ENCODE peak calls at places on chromosomes 13 and 19, in four cellular contexts. K is fibroblast of mammary gland, Q is cardiac muscle cell, O is foreskin fibroblast. F is an unnamed sample.

GRCh38 chr13:46715363-46715762 is 81.6 kb downstream of the ESD start:
- DNase-seq in K (no peak), Q (peak; percentile 35), O (no peak), F (no peak)

GRCh38 chr13:114032121-114032799 is 58.4 kb upstream of the C13orf46 start:
- DNase-seq in K (peak; percentile 83), Q (no peak), O (peak; percentile 82), F (no peak)

GRCh38 chr13:112928958-112929777 is 39.8 kb upstream of the MCF2L start:
- DNase-seq in K (peak; percentile 47), Q (no peak), O (peak; percentile 71), F (no peak)

GRCh38 chr13:73741111-73741510 is 393.1 kb downstream of the KLF12 start:
- DNase-seq in K (peak; percentile 35), Q (no peak), O (peak; percentile 29), F (no peak)

GRCh38 chr19:16324384-16325160 is at the start of gene KLF2:
- DNase-seq in K (peak; percentile 81), Q (peak; percentile 95), O (peak; percentile 97), F (peak; percentile 97)

GRCh38 chr19:28710278-28710677 is 502.7 kb downstream of the UQCRFS1 start:
- DNase-seq in K (peak; percentile 76), Q (peak; percentile 70), O (peak; percentile 78), F (no peak)

GRCh38 chr13:43289458-43290255 is 266.3 kb downstream of the DNAJC15 start:
- DNase-seq in K (peak; percentile 50), Q (no peak), O (peak; percentile 39), F (no peak)

GRCh38 chr13:50574731-50575130 is 268.8 kb downstream of the DLEU7 start:
- DNase-seq in K (peak; percentile 67), Q (no peak), O (peak; percentile 70), F (no peak)

GRCh38 chr19:11337080-11337479 is 2.4 kb downstream of the RAB3D start:
- DNase-seq in K (no peak), Q (no peak), O (no peak), F (no peak)

GRCh38 chr13:20782116-20782708 is 8.5 kb upstream of the EEF1AKMT1 start:
- DNase-seq in K (no peak), Q (no peak), O (no peak), F (no peak)

GRCh38 chr19:3245050-3245449 is 20.6 kb downstream of the CELF5 start:
- DNase-seq in K (no peak), Q (no peak), O (no peak), F (no peak)

GRCh38 chr13:101202590-101202989 is 213.7 kb downstream of the NALCN start:
- DNase-seq in K (no peak), Q (no peak), O (no peak), F (no peak)

GRCh38 chr19:13152854-13153626 is 2.8 kb downstream of the IER2 start:
- DNase-seq in K (peak; percentile 92), Q (peak; percentile 93), O (peak; percentile 98), F (peak; percentile 99)
- TF ChIP-seq CTCF in K (no peak), Q (no peak), O (peak; percentile 4), F (no peak)

GRCh38 chr19:7907544-7907943 is 3.9 kb downstream of the MAP2K7 start:
- DNase-seq in K (no peak), Q (no peak), O (no peak), F (no peak)

GRCh38 chr19:7909471-7910067 is 5.1 kb upstream of the TGFBR3L start:
- DNase-seq in K (no peak), Q (no peak), O (no peak), F (no peak)

GRCh38 chr19:7908078-7908699 is 4.5 kb downstream of the MAP2K7 start:
- DNase-seq in K (no peak), Q (no peak), O (no peak), F (no peak)

GRCh38 chr19:7910321-7911161 is 4.1 kb upstream of the TGFBR3L start:
- DNase-seq in K (no peak), Q (no peak), O (no peak), F (no peak)

DNA sequence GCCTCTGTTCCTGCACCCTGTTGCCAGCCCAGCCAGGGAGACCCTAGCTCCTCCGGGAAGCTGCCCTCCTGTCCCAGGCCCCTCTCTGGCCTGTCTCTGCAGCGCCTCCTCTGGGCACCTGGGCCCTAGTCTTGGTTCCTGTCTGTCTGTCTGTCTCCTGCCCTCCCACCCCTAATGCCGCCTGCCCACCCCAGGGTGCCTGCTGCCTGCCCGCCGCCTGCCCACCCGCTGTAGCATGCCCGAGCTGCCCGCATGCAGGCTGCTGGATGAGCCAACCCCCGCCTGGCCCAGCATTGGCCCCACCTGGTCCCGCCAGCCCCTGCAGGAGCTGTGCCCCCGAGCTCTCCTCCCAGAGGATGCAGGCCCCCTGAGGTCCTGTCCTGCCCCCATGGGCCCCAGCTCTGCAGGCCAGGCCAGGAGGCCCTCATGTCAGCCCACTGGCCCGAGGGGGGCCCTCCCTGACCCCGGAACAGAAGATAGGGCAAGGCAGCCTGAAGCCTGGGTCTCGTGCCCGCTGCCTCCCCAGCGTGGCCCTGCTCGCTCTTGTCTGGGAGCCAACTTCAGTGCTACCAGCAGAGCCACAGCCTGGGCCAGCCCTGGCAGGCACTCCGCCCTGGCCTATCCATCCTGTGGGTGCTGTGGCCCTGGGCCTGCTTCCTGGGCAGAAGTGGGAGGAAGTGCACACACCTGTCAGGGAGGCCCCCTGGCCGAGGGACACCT is 5.2 kb downstream of the MAP2K7 start:
- DNase-seq in K (no peak), Q (no peak), O (no peak), F (no peak)
- TF ChIP-seq CTCF in K (no peak), Q (no peak), O (no peak), F (no peak)

GRCh38 chr19:49862411-49863253 is 4.7 kb downstream of the PNKP start:
- DNase-seq in K (no peak), Q (peak; percentile 60), O (peak; percentile 32), F (no peak)
- TF ChIP-seq CTCF in K (peak; percentile 20), Q (peak; percentile 35), O (peak; percentile 3), F (no peak)

GRCh38 chr13:54489359-54489758 is 1460.7 kb downstream of the OLFM4 start:
- DNase-seq in K (no peak), Q (no peak), O (no peak), F (no peak)
- TF ChIP-seq CTCF in K (no peak), Q (no peak), O (no peak), F (no peak)

GRCh38 chr13:48318014-48318713 is 14.6 kb downstream of the RB1 start:
- DNase-seq in K (no peak), Q (no peak), O (no peak), F (no peak)
- TF ChIP-seq CTCF in K (no peak), Q (no peak), O (no peak), F (no peak)

GRCh38 chr13:42168497-42168896 is 103.5 kb upstream of the AKAP11 start:
- DNase-seq in K (no peak), Q (no peak), O (no peak), F (no peak)
- TF ChIP-seq CTCF in K (no peak), Q (no peak), O (no peak), F (no peak)